ENCODE peak calls at places on chromosomes 12 and 14, in ten cellular contexts. L is NCI-H524; A is GM18507; C is fibroblast of lung; S is HS-27A; Y is stimulated activated CD4-positive, alpha-beta T cell treated with anti-CD3 and anti-CD28 coated beads, TNF-alpha, amount 100 ng/mL, for 24 hours; F is stimulated activated naive CD8-positive, alpha-beta T cell treated with anti-CD3 and anti-CD28 coated beads, Interleukin-15, Interleukin-2, amounts not matched to agents 100 U/mL and 50 U/mL, for 24 hours; B is ACHN; R is nephron progenitor cell; K is NCI-H748 treated with DMSO at 0.1 percent for 48 hours. O is an unnamed sample.

GRCh38 chr12:1993341-1993740 is 10.9 kb downstream of the DCP1B start:
- DNase-seq in L (no peak), A (no peak), C (peak), S (peak), Y (no peak), F (no peak), B (peak), R (no peak), K (no peak), O (no peak)

GRCh38 chr12:99544457-99544856 is 103.1 kb upstream of the GARIN6 start:
- DNase-seq in L (no peak), A (no peak), C (no peak), S (no peak), Y (no peak), F (no peak), B (no peak), R (no peak), K (no peak), O (no peak)

GRCh38 chr12:96212456-96213375 is 18.5 kb downstream of the ELK3 start:
- DNase-seq in L (no peak), A (no peak), C (no peak), S (no peak), Y (no peak), F (no peak), B (no peak), R (no peak), K (no peak), O (no peak)

GRCh38 chr14:63918411-63918810 is 65.6 kb downstream of the SYNE2 start:
- DNase-seq in L (no peak), A (no peak), C (no peak), S (no peak), Y (no peak), F (no peak), B (peak), R (peak), K (no peak), O (no peak)

GRCh38 chr14:105941226-105942166 is 415.1 kb downstream of the TMEM121 start:
- DNase-seq in L (no peak), A (no peak), C (no peak), S (no peak), Y (no peak), F (no peak), B (no peak), R (no peak), K (no peak), O (no peak)

GRCh38 chr12:118611295-118611694 is 234.9 kb downstream of the SUDS3 start:
- DNase-seq in L (no peak), A (no peak), C (no peak), S (no peak), Y (no peak), F (no peak), B (no peak), R (peak), K (peak), O (no peak)

GRCh38 chr12:71871116-71871515 is 31.6 kb downstream of the TBC1D15 start:
- DNase-seq in L (no peak), A (no peak), C (peak), S (no peak), Y (no peak), F (no peak), B (no peak), R (no peak), K (no peak), O (no peak)

GRCh38 chr12:58408516-58408915 is 467.1 kb downstream of the ATP23 start:
- DNase-seq in L (no peak), A (no peak), C (peak), S (no peak), Y (no peak), F (no peak), B (no peak), R (no peak), K (no peak), O (no peak)

GRCh38 chr12:120994589-120995337 is 16.4 kb downstream of the HNF1A start:
- DNase-seq in L (no peak), A (no peak), C (no peak), S (no peak), Y (no peak), F (no peak), B (no peak), R (no peak), K (no peak), O (no peak)

GRCh38 chr12:96578526-96579125 is 89.2 kb downstream of the CFAP54 start:
- DNase-seq in L (peak), A (peak), C (peak), S (peak), Y (no peak), F (no peak), B (peak), R (peak), K (peak), O (no peak)

GRCh38 chr12:103538397-103538796 is 42.6 kb upstream of the C12orf42 start:
- DNase-seq in L (no peak), A (no peak), C (no peak), S (no peak), Y (no peak), F (no peak), B (no peak), R (no peak), K (no peak), O (no peak)

GRCh38 chr14:59333668-59334067 is 131.5 kb downstream of the GPR135 start:
- DNase-seq in L (no peak), A (no peak), C (peak), S (no peak), Y (no peak), F (no peak), B (peak), R (no peak), K (no peak), O (no peak)

GRCh38 chr14:56905282-56905681 is 95.0 kb upstream of the OTX2 start:
- DNase-seq in L (no peak), A (no peak), C (no peak), S (no peak), Y (no peak), F (no peak), B (no peak), R (no peak), K (no peak), O (no peak)

GRCh38 chr12:47222960-47223847 is 143.4 kb upstream of the AMIGO2 start:
- DNase-seq in L (no peak), A (no peak), C (no peak), S (no peak), Y (no peak), F (peak), B (no peak), R (no peak), K (no peak), O (no peak)

GRCh38 chr14:22039938-22040780 is 366.5 kb upstream of the OR4E1 start:
- DNase-seq in L (no peak), A (no peak), C (no peak), S (no peak), Y (peak), F (peak), B (peak), R (no peak), K (no peak), O (no peak)

GRCh38 chr12:69123311-69123710 is 116.1 kb upstream of the CPSF6 start:
- DNase-seq in L (no peak), A (no peak), C (no peak), S (no peak), Y (no peak), F (no peak), B (no peak), R (no peak), K (no peak), O (no peak)

GRCh38 chr12:71157601-71158233 is at the start of gene TSPAN8:
- DNase-seq in L (no peak), A (no peak), C (no peak), S (no peak), Y (no peak), F (no peak), B (peak), R (no peak), K (peak), O (no peak)

GRCh38 chr12:50099302-50100008 is 4.4 kb upstream of the GPD1 start:
- DNase-seq in L (no peak), A (no peak), C (peak), S (no peak), Y (no peak), F (no peak), B (no peak), R (no peak), K (no peak), O (no peak)

GRCh38 chr12:131950182-131950913 is 606 bp downstream of the EP400 start:
- DNase-seq in L (no peak), A (no peak), C (no peak), S (no peak), Y (peak), F (peak), B (peak), R (peak), K (no peak), O (peak)

GRCh38 chr14:77612011-77612620 is 4.3 kb downstream of the SPTLC2 start:
- DNase-seq in L (no peak), A (no peak), C (peak), S (no peak), Y (no peak), F (no peak), B (peak), R (no peak), K (no peak), O (no peak)

GRCh38 chr12:51884676-51885229 is 3.1 kb upstream of the ANKRD33 start:
- DNase-seq in L (no peak), A (no peak), C (peak), S (no peak), Y (no peak), F (no peak), B (no peak), R (no peak), K (no peak), O (no peak)

GRCh38 chr14:103545219-103545914 is 16.4 kb downstream of the TRMT61A start:
- DNase-seq in L (no peak), A (no peak), C (no peak), S (no peak), Y (no peak), F (no peak), B (no peak), R (no peak), K (no peak), O (no peak)